ENCODE peak calls at places on chromosomes 5 and 9, in four cellular contexts. One of them, this sample, is unnamed.

GRCh38 chr5:63262191-63262981 is 683.8 kb downstream of the LRRC70 start:
- DNase-seq in mammary epithelial cell: peak; percentile 72
- DNase-seq in kidney epithelial cell: peak; percentile 42
- DNase-seq in tibial nerve: no peak
- DNase-seq in this sample: peak; percentile 78

GRCh38 chr5:170757182-170757601 is 26.3 kb upstream of the GABRP start:
- DNase-seq in mammary epithelial cell: no peak
- DNase-seq in kidney epithelial cell: peak; percentile 52
- DNase-seq in tibial nerve: no peak
- DNase-seq in this sample: peak; percentile 82

GRCh38 chr9:13804532-13804931 is 509.4 kb downstream of the NFIB start:
- DNase-seq in mammary epithelial cell: peak; percentile 51
- DNase-seq in kidney epithelial cell: peak; percentile 54
- DNase-seq in tibial nerve: no peak
- DNase-seq in this sample: peak; percentile 38

GRCh38 chr5:39400711-39401385 is 23.9 kb downstream of the DAB2 start:
- DNase-seq in mammary epithelial cell: no peak
- DNase-seq in kidney epithelial cell: no peak
- DNase-seq in tibial nerve: no peak
- DNase-seq in this sample: no peak

GRCh38 chr5:134610715-134611114 is 21.9 kb downstream of the SAR1B start:
- DNase-seq in mammary epithelial cell: no peak
- DNase-seq in kidney epithelial cell: no peak
- DNase-seq in tibial nerve: no peak
- DNase-seq in this sample: no peak

GRCh38 chr5:53472279-53472678 is 8.2 kb upstream of the FST start:
- DNase-seq in mammary epithelial cell: no peak
- DNase-seq in kidney epithelial cell: no peak
- DNase-seq in tibial nerve: no peak
- DNase-seq in this sample: no peak

GRCh38 chr5:317086-317811 is 4.3 kb upstream of the AHRR start:
- DNase-seq in mammary epithelial cell: peak; percentile 30
- DNase-seq in kidney epithelial cell: no peak
- DNase-seq in tibial nerve: no peak
- DNase-seq in this sample: no peak

GRCh38 chr9:103183569-103184191 is 188.5 kb downstream of the CYLC2 start:
- DNase-seq in mammary epithelial cell: peak; percentile 8
- DNase-seq in kidney epithelial cell: no peak
- DNase-seq in tibial nerve: peak; percentile 5
- DNase-seq in this sample: no peak

DNA sequence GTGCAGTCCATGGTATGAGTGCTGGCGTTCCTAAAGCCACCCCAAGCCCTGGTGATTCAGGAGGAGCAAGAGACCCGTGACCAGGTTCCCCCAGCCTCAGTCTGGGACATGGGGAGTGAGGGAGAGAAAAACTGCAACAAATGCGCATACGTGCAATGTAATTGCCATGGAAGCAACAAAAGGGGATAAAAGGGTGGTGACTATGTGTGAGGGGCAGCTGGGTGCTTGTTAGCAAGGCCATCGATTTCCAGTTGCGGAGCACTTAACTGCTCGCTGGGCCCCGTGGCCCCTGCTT is 709 bp upstream of the SH3PXD2B start:
- DNase-seq in mammary epithelial cell: no peak
- DNase-seq in kidney epithelial cell: no peak
- DNase-seq in tibial nerve: no peak
- DNase-seq in this sample: no peak
- H3K4me3 ChIP-seq in mammary epithelial cell: peak overlapping the region; percentile 83
- H3K4me3 ChIP-seq in kidney epithelial cell: peak overlapping the region; percentile 70
- H3K4me3 ChIP-seq in tibial nerve: peak overlapping the region; percentile 47
- H3K4me3 ChIP-seq in this sample: peak overlapping the region; percentile 55

DNA sequence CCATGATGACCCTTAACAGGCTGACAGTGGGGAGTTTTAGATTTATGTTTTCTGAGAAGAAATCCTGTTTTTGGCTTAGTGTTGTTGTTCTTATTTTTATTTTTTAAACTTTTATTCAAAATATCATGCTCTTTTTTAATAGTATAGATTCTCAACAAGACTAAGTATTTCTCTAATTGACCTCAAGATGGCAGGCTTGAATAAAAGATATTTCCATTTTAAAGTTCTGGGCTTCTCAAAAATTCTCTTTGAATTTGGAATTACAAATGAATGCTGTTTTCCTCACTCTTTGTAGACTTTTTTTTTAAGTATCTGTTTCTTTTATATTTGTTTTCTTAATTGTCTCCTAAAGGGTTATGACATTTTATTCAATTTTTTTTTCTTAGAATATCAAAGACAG is 50.0 kb upstream of the SH3GL2 start:
- DNase-seq in mammary epithelial cell: no peak
- DNase-seq in kidney epithelial cell: no peak
- DNase-seq in tibial nerve: no peak
- DNase-seq in this sample: no peak
- TF ChIP-seq CTCF in mammary epithelial cell: peak; percentile 16
- TF ChIP-seq CTCF in kidney epithelial cell: no peak
- TF ChIP-seq CTCF in tibial nerve: no peak
- TF ChIP-seq CTCF in this sample: no peak

GRCh38 chr9:124768275-124768674 is 2.8 kb downstream of the NR6A1 start:
- DNase-seq in mammary epithelial cell: no peak
- DNase-seq in kidney epithelial cell: no peak
- DNase-seq in tibial nerve: no peak
- DNase-seq in this sample: no peak
- H3K4me3 ChIP-seq in mammary epithelial cell: no peak overlapping the region
- H3K4me3 ChIP-seq in kidney epithelial cell: no peak overlapping the region
- H3K4me3 ChIP-seq in tibial nerve: no peak overlapping the region
- H3K4me3 ChIP-seq in this sample: no peak overlapping the region

DNA sequence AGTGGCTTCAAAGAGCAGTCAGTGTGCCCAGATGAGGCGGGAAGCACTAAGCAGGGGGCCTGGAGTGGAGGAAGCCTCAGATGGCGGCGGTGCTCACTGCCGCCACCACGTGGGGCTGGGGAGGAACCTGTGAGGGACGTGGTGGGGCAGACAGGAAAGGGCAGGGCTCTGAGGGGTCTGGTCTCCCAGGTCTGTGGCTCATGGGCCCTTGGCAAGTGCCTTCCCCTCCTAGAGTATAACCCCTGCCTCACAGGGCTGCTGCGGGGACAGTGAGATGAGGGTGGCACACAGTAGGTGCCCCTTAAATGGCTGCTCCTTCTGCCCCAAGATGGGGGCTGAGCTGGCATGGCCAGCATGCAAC is 26.6 kb downstream of the NR5A1 start:
- DNase-seq in mammary epithelial cell: peak; percentile 20
- DNase-seq in kidney epithelial cell: no peak
- DNase-seq in tibial nerve: no peak
- DNase-seq in this sample: no peak
- TF ChIP-seq CTCF in mammary epithelial cell: no peak
- TF ChIP-seq CTCF in kidney epithelial cell: peak; percentile 66
- TF ChIP-seq CTCF in tibial nerve: no peak
- TF ChIP-seq CTCF in this sample: peak; percentile 53

DNA sequence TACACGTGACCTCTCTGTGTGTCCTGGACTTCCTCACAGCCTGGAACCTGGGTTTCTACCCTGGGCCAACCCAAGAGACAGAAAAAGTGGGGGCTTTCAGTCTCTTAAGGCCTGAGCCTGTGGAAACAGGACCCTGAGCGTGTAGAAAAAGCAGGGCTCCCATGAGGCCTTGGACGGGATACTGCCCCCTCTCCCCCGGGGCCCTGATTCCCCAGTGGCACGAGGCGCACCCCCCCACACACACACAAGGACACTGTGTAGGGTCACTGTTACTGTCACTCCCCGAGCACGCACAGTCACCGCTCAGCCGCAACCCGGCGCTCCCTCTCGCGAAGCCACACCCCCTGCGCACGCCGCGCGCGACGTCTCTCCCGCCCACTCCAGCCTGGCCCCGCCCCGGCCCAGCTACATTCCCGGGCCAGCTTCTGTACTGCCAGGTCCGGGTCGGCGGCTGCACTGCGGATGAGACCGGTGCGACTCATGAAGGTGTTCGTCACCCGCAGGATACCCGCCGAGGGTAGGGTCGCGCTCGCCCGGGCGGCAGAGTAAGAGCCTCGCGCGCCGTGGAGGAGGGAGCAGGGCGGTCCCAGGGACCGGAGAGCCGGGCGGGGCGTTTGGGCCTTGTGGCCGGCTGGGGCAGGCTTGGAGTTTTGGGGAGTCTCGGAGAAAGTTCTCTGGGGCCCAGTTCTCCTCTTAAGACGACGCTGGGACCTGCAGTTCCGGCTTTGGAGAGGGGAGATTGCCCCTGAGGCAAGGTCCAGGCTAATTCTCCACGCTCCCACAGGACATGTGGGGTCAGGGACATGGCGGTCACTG is at the start of gene GRHPR:
- DNase-seq in mammary epithelial cell: peak; percentile 77
- DNase-seq in kidney epithelial cell: no peak
- DNase-seq in tibial nerve: peak; percentile 80
- DNase-seq in this sample: no peak
- H3K4me3 ChIP-seq in mammary epithelial cell: peak within 1 kb of the TSS; percentile 77
- H3K4me3 ChIP-seq in kidney epithelial cell: peak within 1 kb of the TSS; percentile 74
- H3K4me3 ChIP-seq in tibial nerve: peak within 1 kb of the TSS; percentile 74
- H3K4me3 ChIP-seq in this sample: peak within 1 kb of the TSS; percentile 82

GRCh38 chr9:128061305-128061704 is 5.8 kb downstream of the NAIF1 start:
- DNase-seq in mammary epithelial cell: no peak
- DNase-seq in kidney epithelial cell: no peak
- DNase-seq in tibial nerve: no peak
- DNase-seq in this sample: no peak

GRCh38 chr9:128059365-128059983 is 7.6 kb downstream of the NAIF1 start:
- DNase-seq in mammary epithelial cell: no peak
- DNase-seq in kidney epithelial cell: no peak
- DNase-seq in tibial nerve: no peak
- DNase-seq in this sample: no peak

GRCh38 chr9:128066713-128067621 is at the start of gene NAIF1:
- DNase-seq in mammary epithelial cell: peak; percentile 99
- DNase-seq in kidney epithelial cell: peak; percentile 97
- DNase-seq in tibial nerve: peak; percentile 98
- DNase-seq in this sample: peak; percentile 98

GRCh38 chr9:128065907-128066712 is 1.0 kb downstream of the NAIF1 start:
- DNase-seq in mammary epithelial cell: no peak
- DNase-seq in kidney epithelial cell: no peak
- DNase-seq in tibial nerve: no peak
- DNase-seq in this sample: no peak

GRCh38 chr9:128062856-128063831 is 4.0 kb downstream of the NAIF1 start:
- DNase-seq in mammary epithelial cell: no peak
- DNase-seq in kidney epithelial cell: no peak
- DNase-seq in tibial nerve: no peak
- DNase-seq in this sample: no peak
- TF ChIP-seq CTCF in mammary epithelial cell: no peak
- TF ChIP-seq CTCF in kidney epithelial cell: no peak
- TF ChIP-seq CTCF in tibial nerve: no peak
- TF ChIP-seq CTCF in this sample: no peak

DNA sequence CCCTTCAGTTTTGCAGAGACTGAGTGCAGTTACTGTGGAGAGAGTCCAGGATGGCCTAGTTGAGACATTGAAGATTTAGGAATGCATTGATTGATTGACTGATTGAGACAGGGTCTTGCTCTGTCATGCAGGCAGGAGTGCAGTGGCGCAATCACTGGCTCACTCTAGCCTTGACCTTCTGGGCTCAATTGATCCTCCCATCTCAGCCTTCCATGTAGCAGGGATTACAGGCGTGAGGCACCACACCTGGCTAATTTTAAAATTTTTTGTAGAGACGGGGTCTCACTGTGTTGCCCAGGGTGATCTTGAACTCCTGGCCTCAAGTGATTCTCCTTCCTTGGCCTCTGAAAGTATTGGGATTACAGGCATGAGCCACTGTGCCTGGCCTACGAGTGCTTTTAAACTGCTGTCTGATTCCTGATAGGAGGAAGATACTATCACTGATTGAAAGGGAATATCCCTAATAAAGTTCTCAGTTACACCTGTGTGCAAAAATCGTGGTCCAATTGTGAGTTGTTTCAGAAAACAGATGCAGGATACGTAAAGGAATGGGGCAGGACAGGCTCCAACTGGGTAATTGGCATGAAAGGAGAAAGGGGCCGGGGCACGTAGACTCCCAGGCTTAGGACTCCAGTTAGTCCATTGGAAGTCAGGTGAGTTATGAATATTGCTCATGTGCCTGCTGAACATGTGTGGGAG is 87.5 kb downstream of the KDM4C start:
- DNase-seq in mammary epithelial cell: no peak
- DNase-seq in kidney epithelial cell: no peak
- DNase-seq in tibial nerve: no peak
- DNase-seq in this sample: no peak
- H3K4me3 ChIP-seq in mammary epithelial cell: no peak overlapping the region
- H3K4me3 ChIP-seq in kidney epithelial cell: no peak overlapping the region
- H3K4me3 ChIP-seq in tibial nerve: no peak overlapping the region
- H3K4me3 ChIP-seq in this sample: no peak overlapping the region

GRCh38 chr9:37035472-37036236 is 1.6 kb upstream of the PAX5 start:
- DNase-seq in mammary epithelial cell: no peak
- DNase-seq in kidney epithelial cell: no peak
- DNase-seq in tibial nerve: no peak
- DNase-seq in this sample: no peak

GRCh38 chr9:37037744-37038640 is 3.9 kb upstream of the PAX5 start:
- DNase-seq in mammary epithelial cell: no peak
- DNase-seq in kidney epithelial cell: no peak
- DNase-seq in tibial nerve: no peak
- DNase-seq in this sample: no peak

GRCh38 chr9:37037137-37037743 is 3.2 kb upstream of the PAX5 start:
- DNase-seq in mammary epithelial cell: no peak
- DNase-seq in kidney epithelial cell: no peak
- DNase-seq in tibial nerve: no peak
- DNase-seq in this sample: no peak

GRCh38 chr9:37034938-37035471 is 937 bp upstream of the PAX5 start:
- DNase-seq in mammary epithelial cell: no peak
- DNase-seq in kidney epithelial cell: no peak
- DNase-seq in tibial nerve: no peak
- DNase-seq in this sample: no peak

GRCh38 chr9:37036237-37037136 is 2.4 kb upstream of the PAX5 start:
- DNase-seq in mammary epithelial cell: no peak
- DNase-seq in kidney epithelial cell: no peak
- DNase-seq in tibial nerve: peak; percentile 18
- DNase-seq in this sample: no peak
- TF ChIP-seq CTCF in mammary epithelial cell: no peak
- TF ChIP-seq CTCF in kidney epithelial cell: peak; percentile 1
- TF ChIP-seq CTCF in tibial nerve: no peak
- TF ChIP-seq CTCF in this sample: no peak

DNA sequence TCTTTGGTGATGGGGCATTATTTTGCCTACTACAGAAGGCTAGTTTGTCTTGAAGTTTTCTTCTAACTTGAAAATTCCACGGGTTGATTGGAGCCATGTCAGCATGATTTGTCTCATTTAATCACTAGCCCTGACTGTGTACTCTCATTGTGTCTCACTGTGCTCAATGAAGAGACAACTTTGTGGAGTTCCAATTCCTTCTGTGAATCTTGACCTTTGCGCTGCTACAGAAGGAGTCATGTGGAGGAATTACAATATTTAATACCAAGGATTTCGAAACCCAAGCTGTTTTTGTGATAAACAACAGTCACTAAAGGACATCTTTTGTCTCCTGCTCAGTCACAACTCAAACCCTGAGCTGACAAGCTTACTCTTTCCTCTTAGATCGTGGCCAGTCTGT is 98.6 kb upstream of the ACTBL2 start:
- DNase-seq in mammary epithelial cell: no peak
- DNase-seq in kidney epithelial cell: no peak
- DNase-seq in tibial nerve: no peak
- DNase-seq in this sample: no peak
- H3K4me3 ChIP-seq in mammary epithelial cell: no peak overlapping the region
- H3K4me3 ChIP-seq in kidney epithelial cell: no peak overlapping the region
- H3K4me3 ChIP-seq in tibial nerve: no peak overlapping the region
- H3K4me3 ChIP-seq in this sample: no peak overlapping the region

This sample was measured in epithelial cell of proximal tubule.